ENCODE peak calls at places on chromosomes 16 and 17, in nine cellular contexts. One of them, this sample, is unnamed.

GRCh38 chr16:83200005-83200779 is 573.4 kb downstream of the CDH13 start:
- DNase-seq in bronchial epithelial cell: peak
- DNase-seq in brain microvascular endothelial cell: no peak
- DNase-seq in Caco-2: no peak
- DNase-seq in left ventricle myocardium inferior: no peak
- DNase-seq in natural killer cell: no peak
- DNase-seq in cardiac fibroblast: peak
- DNase-seq in HFF-Myc: no peak
- DNase-seq in GM12865: peak
- DNase-seq in this sample: no peak

GRCh38 chr17:43367588-43368242 is 31.1 kb upstream of the ARL4D start:
- DNase-seq in bronchial epithelial cell: peak
- DNase-seq in brain microvascular endothelial cell: peak
- DNase-seq in Caco-2: peak
- DNase-seq in left ventricle myocardium inferior: no peak
- DNase-seq in natural killer cell: no peak
- DNase-seq in cardiac fibroblast: peak
- DNase-seq in HFF-Myc: peak
- DNase-seq in GM12865: peak
- DNase-seq in this sample: no peak

GRCh38 chr16:4882633-4883285 is 35.5 kb downstream of the UBN1 start:
- DNase-seq in bronchial epithelial cell: peak
- DNase-seq in brain microvascular endothelial cell: peak
- DNase-seq in Caco-2: no peak
- DNase-seq in left ventricle myocardium inferior: no peak
- DNase-seq in natural killer cell: no peak
- DNase-seq in cardiac fibroblast: peak
- DNase-seq in HFF-Myc: no peak
- DNase-seq in GM12865: no peak
- DNase-seq in this sample: no peak

GRCh38 chr17:41965694-41966375 is 760 bp upstream of the CNP start:
- DNase-seq in bronchial epithelial cell: peak
- DNase-seq in brain microvascular endothelial cell: no peak
- DNase-seq in Caco-2: peak
- DNase-seq in left ventricle myocardium inferior: peak
- DNase-seq in natural killer cell: peak
- DNase-seq in cardiac fibroblast: peak
- DNase-seq in HFF-Myc: no peak
- DNase-seq in GM12865: peak
- DNase-seq in this sample: no peak

GRCh38 chr17:10215286-10215685 is 16.9 kb upstream of the GAS7 start:
- DNase-seq in bronchial epithelial cell: no peak
- DNase-seq in brain microvascular endothelial cell: no peak
- DNase-seq in Caco-2: no peak
- DNase-seq in left ventricle myocardium inferior: no peak
- DNase-seq in natural killer cell: no peak
- DNase-seq in cardiac fibroblast: no peak
- DNase-seq in HFF-Myc: no peak
- DNase-seq in GM12865: no peak
- DNase-seq in this sample: no peak

GRCh38 chr16:89330177-89330856 is 112.8 kb downstream of the ZNF778 start:
- DNase-seq in bronchial epithelial cell: peak
- DNase-seq in brain microvascular endothelial cell: peak
- DNase-seq in Caco-2: peak
- DNase-seq in left ventricle myocardium inferior: peak
- DNase-seq in natural killer cell: no peak
- DNase-seq in cardiac fibroblast: no peak
- DNase-seq in HFF-Myc: no peak
- DNase-seq in GM12865: no peak
- DNase-seq in this sample: no peak

GRCh38 chr16:16025214-16025968 is 76.0 kb downstream of the ABCC1 start:
- DNase-seq in bronchial epithelial cell: peak
- DNase-seq in brain microvascular endothelial cell: peak
- DNase-seq in Caco-2: no peak
- DNase-seq in left ventricle myocardium inferior: no peak
- DNase-seq in natural killer cell: no peak
- DNase-seq in cardiac fibroblast: peak
- DNase-seq in HFF-Myc: no peak
- DNase-seq in GM12865: peak
- DNase-seq in this sample: no peak

GRCh38 chr16:85770741-85771140 is 19.8 kb upstream of the C16orf74 start:
- DNase-seq in bronchial epithelial cell: no peak
- DNase-seq in brain microvascular endothelial cell: no peak
- DNase-seq in Caco-2: no peak
- DNase-seq in left ventricle myocardium inferior: no peak
- DNase-seq in natural killer cell: no peak
- DNase-seq in cardiac fibroblast: no peak
- DNase-seq in HFF-Myc: no peak
- DNase-seq in GM12865: no peak
- DNase-seq in this sample: no peak

GRCh38 chr17:3554440-3554839 is 3.2 kb downstream of the TRPV3 start:
- DNase-seq in bronchial epithelial cell: no peak
- DNase-seq in brain microvascular endothelial cell: no peak
- DNase-seq in Caco-2: no peak
- DNase-seq in left ventricle myocardium inferior: no peak
- DNase-seq in natural killer cell: no peak
- DNase-seq in cardiac fibroblast: no peak
- DNase-seq in HFF-Myc: no peak
- DNase-seq in GM12865: no peak
- DNase-seq in this sample: no peak

GRCh38 chr17:44922746-44923470 is 7.6 kb upstream of the GFAP start:
- DNase-seq in bronchial epithelial cell: no peak
- DNase-seq in brain microvascular endothelial cell: no peak
- DNase-seq in Caco-2: no peak
- DNase-seq in left ventricle myocardium inferior: no peak
- DNase-seq in natural killer cell: no peak
- DNase-seq in cardiac fibroblast: no peak
- DNase-seq in HFF-Myc: no peak
- DNase-seq in GM12865: no peak
- DNase-seq in this sample: no peak

GRCh38 chr17:79276824-79277223 is 202.2 kb downstream of the ENGASE start:
- DNase-seq in bronchial epithelial cell: no peak
- DNase-seq in brain microvascular endothelial cell: no peak
- DNase-seq in Caco-2: no peak
- DNase-seq in left ventricle myocardium inferior: no peak
- DNase-seq in natural killer cell: no peak
- DNase-seq in cardiac fibroblast: no peak
- DNase-seq in HFF-Myc: no peak
- DNase-seq in GM12865: no peak
- DNase-seq in this sample: no peak

GRCh38 chr17:11340798-11341197 is 99.8 kb downstream of the SHISA6 start:
- DNase-seq in bronchial epithelial cell: no peak
- DNase-seq in brain microvascular endothelial cell: no peak
- DNase-seq in Caco-2: no peak
- DNase-seq in left ventricle myocardium inferior: no peak
- DNase-seq in natural killer cell: no peak
- DNase-seq in cardiac fibroblast: no peak
- DNase-seq in HFF-Myc: no peak
- DNase-seq in GM12865: no peak
- DNase-seq in this sample: no peak

GRCh38 chr17:49403514-49404289 is 11.0 kb downstream of the PHB1 start:
- DNase-seq in bronchial epithelial cell: no peak
- DNase-seq in brain microvascular endothelial cell: no peak
- DNase-seq in Caco-2: peak
- DNase-seq in left ventricle myocardium inferior: no peak
- DNase-seq in natural killer cell: peak
- DNase-seq in cardiac fibroblast: no peak
- DNase-seq in HFF-Myc: no peak
- DNase-seq in GM12865: no peak
- DNase-seq in this sample: no peak

GRCh38 chr17:4728124-4728523 is 3.1 kb upstream of the MED11 start:
- DNase-seq in bronchial epithelial cell: peak
- DNase-seq in brain microvascular endothelial cell: no peak
- DNase-seq in Caco-2: no peak
- DNase-seq in left ventricle myocardium inferior: no peak
- DNase-seq in natural killer cell: no peak
- DNase-seq in cardiac fibroblast: peak
- DNase-seq in HFF-Myc: no peak
- DNase-seq in GM12865: peak
- DNase-seq in this sample: peak

GRCh38 chr17:19296786-19297778 is 59.9 kb downstream of the EPN2 start:
- DNase-seq in bronchial epithelial cell: no peak
- DNase-seq in brain microvascular endothelial cell: no peak
- DNase-seq in Caco-2: no peak
- DNase-seq in left ventricle myocardium inferior: no peak
- DNase-seq in natural killer cell: no peak
- DNase-seq in cardiac fibroblast: no peak
- DNase-seq in HFF-Myc: no peak
- DNase-seq in GM12865: no peak
- DNase-seq in this sample: no peak

GRCh38 chr17:4162775-4163498 is 19.9 kb downstream of the CYB5D2 start:
- DNase-seq in bronchial epithelial cell: no peak
- DNase-seq in brain microvascular endothelial cell: no peak
- DNase-seq in Caco-2: no peak
- DNase-seq in left ventricle myocardium inferior: no peak
- DNase-seq in natural killer cell: no peak
- DNase-seq in cardiac fibroblast: peak
- DNase-seq in HFF-Myc: no peak
- DNase-seq in GM12865: no peak
- DNase-seq in this sample: no peak

DNA sequence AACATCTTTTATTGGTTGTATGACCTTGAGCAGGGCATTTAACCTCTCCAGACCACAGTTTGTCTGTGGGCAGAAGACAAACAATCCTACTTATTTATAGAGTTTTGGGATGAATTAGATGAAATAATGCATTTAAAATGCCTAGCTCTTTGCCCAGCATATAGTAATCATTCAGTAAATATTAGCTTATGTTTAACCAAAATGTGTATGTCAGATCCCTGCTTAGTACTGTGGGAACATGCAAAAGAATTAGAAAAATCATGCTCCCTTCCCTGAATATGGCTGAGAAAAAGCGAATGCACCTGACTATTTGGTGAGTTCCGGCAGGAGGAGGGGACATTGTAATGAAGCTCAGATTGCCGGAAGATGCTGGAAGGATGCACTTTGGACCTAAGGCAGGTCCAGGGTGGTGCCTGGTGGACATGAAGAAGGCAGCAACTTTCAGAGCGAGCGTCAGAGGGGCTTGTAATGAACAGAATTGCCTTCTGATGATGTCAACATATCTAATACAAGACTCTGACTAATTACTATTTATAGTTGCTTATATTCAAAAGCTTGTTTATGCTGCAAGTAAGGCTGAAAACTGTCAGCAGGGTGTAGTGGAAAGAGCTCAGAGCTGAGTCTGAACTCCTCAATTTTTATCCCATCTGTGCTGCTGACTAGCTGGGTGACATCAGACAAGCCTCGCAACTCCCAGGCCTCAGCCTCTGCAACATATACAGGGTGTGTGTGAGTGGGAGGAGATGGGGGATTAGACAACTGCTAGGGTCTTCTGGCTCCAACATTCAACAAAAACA is 221.2 kb downstream of the PRKCA start:
- DNase-seq in bronchial epithelial cell: no peak
- DNase-seq in brain microvascular endothelial cell: no peak
- DNase-seq in Caco-2: no peak
- DNase-seq in left ventricle myocardium inferior: no peak
- DNase-seq in natural killer cell: no peak
- DNase-seq in cardiac fibroblast: no peak
- DNase-seq in HFF-Myc: no peak
- DNase-seq in GM12865: no peak
- DNase-seq in this sample: no peak
- TF ChIP-seq CTCF in bronchial epithelial cell: no peak
- TF ChIP-seq CTCF in brain microvascular endothelial cell: no peak
- TF ChIP-seq CTCF in Caco-2: no peak
- TF ChIP-seq CTCF in left ventricle myocardium inferior: no peak
- TF ChIP-seq CTCF in natural killer cell: no peak
- TF ChIP-seq CTCF in cardiac fibroblast: no peak
- TF ChIP-seq CTCF in HFF-Myc: no peak
- TF ChIP-seq CTCF in GM12865: no peak
- TF ChIP-seq CTCF in this sample: no peak

GRCh38 chr17:8159459-8160223 is 3.1 kb downstream of the VAMP2 start:
- DNase-seq in bronchial epithelial cell: no peak
- DNase-seq in brain microvascular endothelial cell: no peak
- DNase-seq in Caco-2: no peak
- DNase-seq in left ventricle myocardium inferior: peak
- DNase-seq in natural killer cell: no peak
- DNase-seq in cardiac fibroblast: no peak
- DNase-seq in HFF-Myc: no peak
- DNase-seq in GM12865: no peak
- DNase-seq in this sample: no peak
- TF ChIP-seq CTCF in bronchial epithelial cell: no peak
- TF ChIP-seq CTCF in brain microvascular endothelial cell: no peak
- TF ChIP-seq CTCF in Caco-2: no peak
- TF ChIP-seq CTCF in left ventricle myocardium inferior: no peak
- TF ChIP-seq CTCF in natural killer cell: no peak
- TF ChIP-seq CTCF in cardiac fibroblast: no peak
- TF ChIP-seq CTCF in HFF-Myc: no peak
- TF ChIP-seq CTCF in GM12865: no peak
- TF ChIP-seq CTCF in this sample: no peak

DNA sequence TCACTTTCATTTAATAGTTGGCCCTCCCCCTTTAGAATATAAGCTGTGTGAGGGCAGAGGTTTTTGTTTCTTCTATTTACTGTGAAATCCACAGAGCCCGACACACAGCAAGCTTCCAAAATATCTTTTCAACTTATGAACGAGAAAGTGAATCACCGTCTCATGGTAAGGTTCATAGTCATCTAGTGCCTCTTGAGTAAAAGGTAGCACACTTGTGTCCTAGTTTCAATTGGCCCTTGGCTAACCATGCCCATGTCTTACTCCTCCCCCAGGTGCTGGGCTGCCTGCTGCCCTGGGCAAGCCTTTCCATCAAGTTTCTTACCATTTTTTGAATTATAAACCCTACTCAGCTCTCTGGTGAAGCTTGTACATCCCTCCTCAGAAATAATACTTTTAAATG is 12.4 kb upstream of the GP2 start:
- DNase-seq in bronchial epithelial cell: no peak
- DNase-seq in brain microvascular endothelial cell: no peak
- DNase-seq in Caco-2: no peak
- DNase-seq in left ventricle myocardium inferior: no peak
- DNase-seq in natural killer cell: no peak
- DNase-seq in cardiac fibroblast: no peak
- DNase-seq in HFF-Myc: no peak
- DNase-seq in GM12865: peak
- DNase-seq in this sample: no peak
- TF ChIP-seq CTCF in bronchial epithelial cell: no peak
- TF ChIP-seq CTCF in brain microvascular endothelial cell: no peak
- TF ChIP-seq CTCF in Caco-2: no peak
- TF ChIP-seq CTCF in left ventricle myocardium inferior: no peak
- TF ChIP-seq CTCF in natural killer cell: no peak
- TF ChIP-seq CTCF in cardiac fibroblast: no peak
- TF ChIP-seq CTCF in HFF-Myc: no peak
- TF ChIP-seq CTCF in GM12865: no peak
- TF ChIP-seq CTCF in this sample: no peak

DNA sequence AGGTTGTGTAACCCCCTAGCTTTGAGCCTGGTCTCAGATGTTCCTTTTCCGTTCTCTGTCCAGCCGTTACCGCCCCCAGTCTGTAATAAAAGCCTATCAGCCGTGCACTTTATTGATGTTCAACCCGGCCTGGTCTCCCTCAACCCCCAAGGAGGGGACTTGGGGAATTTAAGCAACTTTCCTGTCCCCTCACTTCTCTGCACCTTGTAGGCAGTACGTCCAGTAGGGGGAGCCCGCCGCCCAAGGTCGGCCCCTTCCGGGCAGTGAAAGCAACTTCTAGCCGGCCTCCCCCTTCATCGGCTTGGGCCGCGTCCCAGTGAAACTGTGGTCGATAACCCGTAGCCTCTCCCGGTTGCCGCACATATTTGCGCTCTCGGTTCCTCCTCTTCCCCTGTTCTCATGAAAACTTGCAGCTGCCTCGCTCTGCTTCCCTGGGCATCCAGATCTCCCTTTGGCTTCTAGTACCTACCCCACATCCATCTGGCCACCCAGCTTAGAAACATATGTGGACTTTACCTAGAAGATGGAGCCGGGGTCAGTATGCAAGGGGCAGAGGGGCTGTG is 7.9 kb downstream of the PNPO start:
- DNase-seq in bronchial epithelial cell: peak
- DNase-seq in brain microvascular endothelial cell: peak
- DNase-seq in Caco-2: peak
- DNase-seq in left ventricle myocardium inferior: peak
- DNase-seq in natural killer cell: peak
- DNase-seq in cardiac fibroblast: peak
- DNase-seq in HFF-Myc: no peak
- DNase-seq in GM12865: peak
- DNase-seq in this sample: peak
- TF ChIP-seq CTCF in bronchial epithelial cell: peak
- TF ChIP-seq CTCF in brain microvascular endothelial cell: peak
- TF ChIP-seq CTCF in Caco-2: peak
- TF ChIP-seq CTCF in left ventricle myocardium inferior: peak
- TF ChIP-seq CTCF in natural killer cell: peak
- TF ChIP-seq CTCF in cardiac fibroblast: peak
- TF ChIP-seq CTCF in HFF-Myc: peak
- TF ChIP-seq CTCF in GM12865: peak
- TF ChIP-seq CTCF in this sample: peak

This sample was measured in CD14-positive monocyte.